ENCODE peak calls at places on chromosomes 2 and 18, in eight cellular contexts. D is right cardiac atrium; G is sciatic nerve; A is effector memory CD8-positive, alpha-beta T cell; E is stimulated activated naive CD8-positive, alpha-beta T cell treated with anti-CD3 and anti-CD28 coated beads, Interleukin-15, Interleukin-2, amounts not matched to agents 100 U/mL and 50 U/mL, for 24 hours; J is gastroesophageal sphincter; Y is lower lobe of right lung; I is left lung. U is an unnamed sample.

GRCh38 chr2:51490576-51491234 is 458.8 kb upstream of the NRXN1 start:
- ATAC-seq in Y (no peak), E (no peak), I (no peak), G (no peak), A (no peak), J (no peak), D (no peak), U (no peak)

GRCh38 chr18:62938451-62938850 is 223.1 kb downstream of the PHLPP1 start:
- ATAC-seq in Y (no peak), G (no peak), I (no peak), J (no peak), E (no peak), A (no peak), D (no peak), U (no peak)

GRCh38 chr18:41545091-41545888 is 409.7 kb upstream of the PIK3C3 start:
- ATAC-seq in D (no peak), G (no peak), E (no peak), I (no peak), A (no peak), J (no peak), Y (no peak), U (no peak)

GRCh38 chr2:30938196-30938595 is 130.9 kb upstream of the CAPN13 start:
- ATAC-seq in Y (no peak), D (no peak), J (no peak), E (no peak), G (no peak), A (no peak), I (no peak), U (no peak)

GRCh38 chr2:204109681-204110080 is 173.1 kb downstream of the ICOS start:
- ATAC-seq in J (no peak), E (no peak), Y (no peak), G (peak), A (no peak), D (peak), I (no peak), U (no peak)

GRCh38 chr18:47679864-47680263 is 250.6 kb downstream of the SMAD2 start:
- ATAC-seq in Y (no peak), G (no peak), D (no peak), E (no peak), I (no peak), A (no peak), J (no peak), U (no peak)

GRCh38 chr18:48061781-48062570 is 131.5 kb upstream of the SMAD2 start:
- ATAC-seq in E (no peak), I (no peak), J (no peak), G (no peak), D (no peak), A (no peak), Y (no peak), U (no peak)

GRCh38 chr18:68316636-68317035 is 398.3 kb downstream of the TMX3 start:
- ATAC-seq in Y (no peak), A (no peak), E (no peak), J (no peak), G (no peak), I (no peak), D (no peak), U (no peak)

GRCh38 chr2:220493871-220494525 is 866.6 kb downstream of the SLC4A3 start:
- ATAC-seq in D (no peak), Y (no peak), E (no peak), I (no peak), J (no peak), G (no peak), A (no peak), U (no peak)

GRCh38 chr2:124815386-124815785 is 790.3 kb downstream of the CNTNAP5 start:
- ATAC-seq in Y (peak), G (no peak), D (no peak), J (no peak), I (no peak), E (no peak), A (no peak), U (no peak)

GRCh38 chr18:27585602-27586173 is 400.6 kb upstream of the CHST9 start:
- ATAC-seq in A (no peak), E (no peak), Y (no peak), J (no peak), G (no peak), D (no peak), I (no peak), U (no peak)

GRCh38 chr2:71710367-71710766 is 257.0 kb downstream of the DYSF start:
- ATAC-seq in Y (no peak), I (no peak), G (peak), A (no peak), E (no peak), J (no peak), D (no peak), U (no peak)

GRCh38 chr2:128237081-128237534 is 81.6 kb downstream of the HS6ST1 start:
- ATAC-seq in A (no peak), D (no peak), J (no peak), E (no peak), I (no peak), Y (no peak), G (no peak), U (no peak)

GRCh38 chr18:9987355-9987754 is 73.5 kb downstream of the VAPA start:
- ATAC-seq in Y (no peak), E (no peak), A (no peak), G (peak), I (no peak), D (peak), J (peak), U (no peak)

GRCh38 chr2:232260075-232260474 is 118.5 kb upstream of the ALPP start:
- ATAC-seq in D (peak), E (no peak), A (no peak), Y (peak), J (no peak), G (peak), I (peak), U (no peak)

GRCh38 chr2:71609958-71610357 is 156.6 kb downstream of the DYSF start:
- ATAC-seq in Y (no peak), D (no peak), I (peak), G (peak), J (no peak), E (no peak), A (no peak), U (no peak)